ENCODE peak calls at places on chromosomes 11 and 22, in six cellular contexts. B is HepG2, S is tibial artery, M is SK-N-SH, F is fibroblast of mammary gland, R is IMR-90. O is an unnamed sample.

GRCh38 chr22:20033045-20033706 is 12.3 kb downstream of the TANGO2 start:
- DNase-seq in F (no peak), B (no peak), R (no peak), S (no peak), M (peak; percentile 70), O (peak; percentile 15)

GRCh38 chr22:36816635-36817428 is at the start of gene PVALB:
- DNase-seq in R (peak; percentile 13), F (peak; percentile 19), S (no peak), B (no peak), M (peak; percentile 91), O (peak; percentile 27)

GRCh38 chr11:95698939-95699562 is 90.5 kb downstream of the FAM76B start:
- DNase-seq in R (peak; percentile 39), M (no peak), F (peak; percentile 60), B (peak; percentile 14), S (peak; percentile 45), O (peak; percentile 70)

GRCh38 chr22:17258015-17258827 is 39.0 kb upstream of the ADA2 start:
- DNase-seq in B (no peak), S (no peak), R (no peak), F (no peak), M (peak; percentile 61), O (no peak)

GRCh38 chr22:31093090-31093850 is 12.2 kb downstream of the SMTN start:
- DNase-seq in F (no peak), B (no peak), S (no peak), M (peak; percentile 31), R (no peak), O (no peak)

GRCh38 chr22:44363980-44364749 is 51.4 kb upstream of the SHISAL1 start:
- DNase-seq in S (peak; percentile 53), M (peak; percentile 62), F (no peak), R (no peak), B (no peak), O (no peak)

GRCh38 chr11:82004537-82005213 is 729.0 kb downstream of the FAM181B start:
- DNase-seq in R (no peak), M (no peak), F (peak; percentile 4), B (no peak), S (no peak), O (peak; percentile 51)

GRCh38 chr22:23457586-23457985 is 122.5 kb downstream of the IGLL1 start:
- DNase-seq in S (no peak), B (no peak), R (no peak), M (no peak), F (no peak), O (no peak)

GRCh38 chr22:49967333-49968241 is 7.0 kb downstream of the PIM3 start:
- DNase-seq in R (no peak), M (peak; percentile 76), B (peak; percentile 70), F (no peak), S (peak; percentile 54), O (peak; percentile 52)

GRCh38 chr22:44573451-44573850 is 75.4 kb upstream of the RTL6 start:
- DNase-seq in M (no peak), S (no peak), F (no peak), R (no peak), B (no peak), O (no peak)

GRCh38 chr11:131275580-131275979 is 94.8 kb upstream of the NTM start:
- DNase-seq in R (no peak), B (no peak), F (no peak), M (no peak), S (no peak), O (no peak)

GRCh38 chr11:10701982-10702381 is 8.4 kb upstream of the IRAG1 start:
- DNase-seq in R (peak; percentile 67), M (no peak), S (no peak), B (no peak), F (peak; percentile 60), O (peak; percentile 57)

GRCh38 chr22:39707351-39707750 is 136.8 kb downstream of the CACNA1I start:
- DNase-seq in S (no peak), M (no peak), F (no peak), B (no peak), R (no peak), O (no peak)

GRCh38 chr22:17917490-17917983 is 106.8 kb downstream of the MICAL3 start:
- DNase-seq in M (no peak), R (no peak), S (no peak), B (no peak), F (no peak), O (no peak)

GRCh38 chr22:47625531-47626427 is 863.3 kb downstream of the TBC1D22A start:
- DNase-seq in S (no peak), R (no peak), F (no peak), B (no peak), M (no peak), O (no peak)

GRCh38 chr11:10493041-10493663 is 38.1 kb downstream of the AMPD3 start:
- DNase-seq in S (no peak), M (no peak), F (no peak), R (no peak), B (no peak), O (no peak)

GRCh38 chr22:39518996-39519680 is 1.2 kb upstream of the ATF4 start:
- DNase-seq in R (peak; percentile 48), M (peak; percentile 47), B (no peak), S (no peak), F (peak; percentile 57), O (peak; percentile 53)

GRCh38 chr22:38258895-38259294 is 13.9 kb downstream of the TMEM184B start:
- DNase-seq in R (peak; percentile 91), S (no peak), M (no peak), B (no peak), F (peak; percentile 57), O (peak; percentile 82)

GRCh38 chr11:76552987-76553386 is 108.2 kb downstream of the EMSY start:
- DNase-seq in R (no peak), M (no peak), S (no peak), F (no peak), B (no peak), O (no peak)

GRCh38 chr11:104846216-104846615 is 52.0 kb downstream of the CASP12 start:
- DNase-seq in R (no peak), S (no peak), M (no peak), F (no peak), B (no peak), O (no peak)

GRCh38 chr11:72048718-72049460 is 31.5 kb downstream of the NUMA1 start:
- DNase-seq in R (no peak), M (no peak), F (no peak), S (no peak), B (peak; percentile 24), O (no peak)

GRCh38 chr22:21102659-21103267 is 57.0 kb downstream of the LRRC74B start:
- DNase-seq in R (peak; percentile 37), S (peak; percentile 31), B (peak; percentile 73), M (peak; percentile 88), F (peak; percentile 55), O (peak; percentile 37)

GRCh38 chr11:93577291-93577690 is 34.1 kb upstream of the SMCO4 start:
- DNase-seq in R (peak; percentile 36), B (no peak), F (peak; percentile 54), S (no peak), M (no peak), O (peak; percentile 48)

GRCh38 chr11:129881570-129882170 is 13.7 kb downstream of the NFRKB start:
- DNase-seq in B (peak; percentile 30), M (peak; percentile 74), R (peak; percentile 21), S (no peak), F (peak; percentile 30), O (peak; percentile 22)

GRCh38 chr11:803770-804598 is 1.0 kb downstream of the PIDD1 start:
- DNase-seq in S (no peak), F (no peak), B (no peak), R (no peak), M (peak; percentile 65), O (no peak)
- H3K4me3 ChIP-seq in S (peak overlapping the region; percentile 66), F (peak overlapping the region; percentile 63), B (peak overlapping the region; percentile 82), R (peak overlapping the region; percentile 49), M (peak overlapping the region; percentile 72), O (peak overlapping the region; percentile 68)

GRCh38 chr11:32118025-32118974 is 27.4 kb downstream of the RCN1 start:
- DNase-seq in B (peak; percentile 64), M (no peak), S (no peak), F (peak; percentile 79), R (peak; percentile 80), O (peak; percentile 46)

GRCh38 chr11:32116668-32117067 is 25.8 kb downstream of the RCN1 start:
- DNase-seq in F (no peak), B (no peak), R (no peak), S (no peak), M (no peak), O (no peak)

GRCh38 chr11:32113200-32113599 is 22.3 kb downstream of the RCN1 start:
- DNase-seq in F (peak; percentile 80), R (no peak), M (no peak), B (no peak), S (no peak), O (no peak)

GRCh38 chr11:32113637-32114203 is 22.8 kb downstream of the RCN1 start:
- DNase-seq in M (no peak), B (no peak), S (no peak), F (peak; percentile 11), R (no peak), O (no peak)

GRCh38 chr11:32115406-32115805 is 24.5 kb downstream of the RCN1 start:
- DNase-seq in S (no peak), M (no peak), F (no peak), R (no peak), B (no peak), O (no peak)
- TF ChIP-seq CTCF in S (no peak), M (no peak), F (no peak), R (no peak), B (no peak), O (no peak)

GRCh38 chr11:67270256-67271211 is 4.3 kb downstream of the GRK2 start:
- DNase-seq in M (no peak), F (no peak), B (no peak), R (no peak), S (peak; percentile 71), O (no peak)

GRCh38 chr11:67269401-67270255 is 3.4 kb downstream of the GRK2 start:
- DNase-seq in M (no peak), F (no peak), S (peak; percentile 50), R (no peak), B (no peak), O (no peak)

GRCh38 chr11:67268036-67268683 is 1.9 kb downstream of the GRK2 start:
- DNase-seq in S (peak; percentile 54), R (no peak), M (no peak), B (no peak), F (no peak), O (no peak)

GRCh38 chr11:67267188-67268035 is 1.1 kb downstream of the GRK2 start:
- DNase-seq in R (no peak), F (no peak), M (peak; percentile 54), S (no peak), B (peak; percentile 61), O (no peak)

DNA sequence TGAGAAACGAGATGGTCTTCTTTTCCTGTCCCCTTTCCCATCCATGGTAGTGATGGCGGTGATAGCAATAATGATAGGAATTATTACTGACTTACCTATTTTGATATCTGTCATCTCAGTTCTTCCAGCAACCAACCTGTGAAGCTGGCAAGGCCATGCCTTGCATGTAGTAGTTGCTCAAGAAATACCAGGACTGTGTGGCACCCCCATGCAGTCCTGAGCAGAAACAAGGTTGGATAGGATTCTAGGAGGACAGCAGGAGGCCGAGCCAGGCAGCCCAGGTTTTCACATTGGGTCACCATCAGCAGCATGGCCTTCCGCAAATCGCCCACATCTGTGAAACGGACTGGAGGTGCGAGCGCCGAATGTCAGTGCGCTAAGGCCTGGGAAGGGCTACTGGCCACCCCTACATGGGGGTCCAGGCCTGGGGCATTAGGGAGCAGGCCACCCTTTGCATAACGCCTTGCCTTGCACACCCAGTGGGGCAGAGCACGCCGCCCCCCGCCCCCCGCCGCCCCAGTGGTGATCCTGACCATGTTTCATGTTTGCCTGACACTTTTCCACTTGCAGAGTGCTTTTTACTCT is 2.5 kb downstream of the GRK2 start:
- DNase-seq in B (no peak), R (no peak), M (no peak), S (no peak), F (no peak), O (no peak)
- H3K4me3 ChIP-seq in B (no peak overlapping the region), R (no peak overlapping the region), M (no peak overlapping the region), S (peak overlapping the region; percentile 25), F (no peak overlapping the region), O (no peak overlapping the region)

GRCh38 chr11:101456812-101457211 is 127.0 kb downstream of the TRPC6 start:
- DNase-seq in S (no peak), B (no peak), R (peak; percentile 52), F (peak; percentile 42), M (no peak), O (peak; percentile 19)
- TF ChIP-seq CTCF in S (peak; percentile 30), B (peak; percentile 19), R (peak; percentile 68), F (peak; percentile 39), M (peak; percentile 66), O (peak; percentile 10)

O was measured in fibroblast of the aortic adventitia.